ENCODE peak calls at places on chromosomes 13 and 19, in four cellular contexts. Y is activated naive CD4-positive, alpha-beta T cell; Z is activated CD4-positive, alpha-beta T cell treated with anti-CD3 and anti-CD28 coated beads for 4 hours; F is left lobe of liver. I is an unnamed sample.

GRCh38 chr19:1324792-1325567 is 39.3 kb downstream of the EFNA2 start:
- DNase-seq in F (no peak), Z (peak), Y (peak), I (no peak)

GRCh38 chr13:97194473-97194872 is 27.7 kb upstream of the MBNL2 start:
- DNase-seq in Y (no peak), F (no peak), Z (no peak), I (peak)

GRCh38 chr19:14440049-14440448 is 6.9 kb downstream of the PKN1 start:
- DNase-seq in F (peak), Z (peak), Y (peak), I (no peak)

GRCh38 chr19:46107371-46107770 is 17.1 kb downstream of the IGFL3 start:
- DNase-seq in F (no peak), Z (no peak), Y (no peak), I (no peak)

GRCh38 chr19:49857061-49857833 is 6.3 kb downstream of the PTOV1 start:
- DNase-seq in F (peak), Z (no peak), Y (no peak), I (no peak)

GRCh38 chr13:101916108-101916757 is 463.8 kb downstream of the ITGBL1 start:
- DNase-seq in Y (no peak), F (no peak), Z (no peak), I (no peak)

GRCh38 chr19:33347300-33347699 is 26.2 kb upstream of the CEBPG start:
- DNase-seq in Y (no peak), Z (no peak), F (no peak), I (no peak)

GRCh38 chr19:45889210-45889885 is 3.4 kb upstream of the IRF2BP1 start:
- DNase-seq in F (no peak), Z (no peak), Y (no peak), I (no peak)

GRCh38 chr13:33797622-33798021 is 20.3 kb upstream of the RFC3 start:
- DNase-seq in F (no peak), Y (no peak), Z (no peak), I (no peak)

GRCh38 chr13:46369506-46370268 is 17.4 kb downstream of the RUBCNL start:
- DNase-seq in Y (no peak), Z (no peak), F (no peak), I (no peak)

GRCh38 chr19:3479177-3479818 is 1.0 kb downstream of the SMIM24 start:
- DNase-seq in Y (no peak), F (no peak), Z (peak), I (no peak)

GRCh38 chr13:72643339-72643989 is 84.0 kb downstream of the MZT1 start:
- DNase-seq in Z (peak), Y (peak), F (no peak), I (peak)

GRCh38 chr13:23321534-23322241 is 111.8 kb downstream of the SACS start:
- DNase-seq in Y (no peak), Z (no peak), F (no peak), I (peak)

GRCh38 chr13:33514362-33514761 is 228.8 kb upstream of the STARD13 start:
- DNase-seq in Y (no peak), F (no peak), Z (no peak), I (no peak)

GRCh38 chr13:30924321-30924720 is 8.1 kb upstream of the TEX26 start:
- DNase-seq in Z (no peak), Y (no peak), F (no peak), I (no peak)

GRCh38 chr19:46704379-46705076 is 12.4 kb downstream of the PRKD2 start:
- DNase-seq in Y (peak), Z (peak), F (peak), I (no peak)

GRCh38 chr19:47471733-47472457 is at the start of gene SLC8A2:
- DNase-seq in Z (peak), Y (peak), F (no peak), I (no peak)

GRCh38 chr13:59409211-59409610 is 754.5 kb downstream of the DIAPH3 start:
- DNase-seq in Y (no peak), Z (no peak), F (no peak), I (no peak)

GRCh38 chr13:82627183-82627582 is 1255.1 kb downstream of the SLITRK1 start:
- DNase-seq in F (no peak), Y (no peak), Z (no peak), I (peak)

GRCh38 chr13:37476874-37477273 is 121.7 kb downstream of the POSTN start:
- DNase-seq in Z (no peak), Y (no peak), F (no peak), I (no peak)

GRCh38 chr13:21395953-21396352 is 63.1 kb downstream of the ZDHHC20 start:
- DNase-seq in F (no peak), Y (no peak), Z (no peak), I (no peak)

GRCh38 chr19:21472507-21472906 is 32.9 kb upstream of the ZNF429 start:
- DNase-seq in Y (no peak), F (no peak), Z (no peak), I (no peak)

GRCh38 chr19:41307090-41307875 is 2.7 kb upstream of the CCDC97 start:
- DNase-seq in F (no peak), Y (no peak), Z (no peak), I (no peak)

GRCh38 chr13:39765801-39766463 is 110.5 kb downstream of the COG6 start:
- DNase-seq in F (peak), Z (peak), Y (peak), I (no peak)

GRCh38 chr13:30679483-30680330 is 55.6 kb upstream of the ALOX5AP start:
- DNase-seq in F (no peak), Y (peak), Z (peak), I (no peak)

GRCh38 chr13:112804374-112804773 is 114.5 kb downstream of the ATP11A start:
- DNase-seq in Y (no peak), F (no peak), Z (no peak), I (no peak)

GRCh38 chr19:9941236-9941635 is 4.9 kb upstream of the OLFM2 start:
- DNase-seq in Y (no peak), F (no peak), Z (no peak), I (no peak)

GRCh38 chr19:11787536-11787935 is 10.8 kb upstream of the ZNF491 start:
- DNase-seq in Y (no peak), Z (no peak), F (no peak), I (no peak)

GRCh38 chr19:39083599-39083982 is 577 bp upstream of the ACP7 start:
- DNase-seq in Z (no peak), F (no peak), Y (no peak), I (no peak)

GRCh38 chr19:51751655-51752054 is at the start of gene FPR1:
- DNase-seq in Z (no peak), Y (no peak), F (no peak), I (no peak)

GRCh38 chr13:89943139-89943538 is 1404.3 kb upstream of the MIR17HG start:
- DNase-seq in F (no peak), Y (no peak), Z (no peak), I (no peak)

GRCh38 chr19:3478409-3479176 is 1.7 kb downstream of the SMIM24 start:
- DNase-seq in F (no peak), Z (no peak), Y (no peak), I (no peak)

GRCh38 chr19:49468199-49468598 is 5.8 kb upstream of the FLT3LG start:
- DNase-seq in Z (no peak), Y (no peak), F (no peak), I (no peak)

GRCh38 chr13:28568286-28568685 is 73.4 kb upstream of the FLT1 start:
- DNase-seq in Y (no peak), F (no peak), Z (no peak), I (no peak)

GRCh38 chr13:48790199-48790598 is 136.5 kb downstream of the CYSLTR2 start:
- DNase-seq in F (no peak), Z (no peak), Y (no peak), I (no peak)

GRCh38 chr13:94419304-94419943 is 60.1 kb downstream of the DCT start:
- DNase-seq in Y (no peak), Z (peak), F (no peak), I (no peak)

I was measured in HS-27A.